ENCODE peak calls at places on chromosomes 11 and 22, in six cellular contexts. Q, A, C, X, J and P are unnamed samples.

GRCh38 chr22:37017356-37017755 is 1.9 kb downstream of the TST start:
- DNase-seq in X (no peak), A (no peak), C (no peak), J (no peak), Q (no peak), P (no peak)

GRCh38 chr11:33897761-33898403 is 6.0 kb upstream of the LMO2 start:
- DNase-seq in X (no peak), J (no peak), Q (no peak), A (no peak), C (no peak), P (no peak)

GRCh38 chr11:65395961-65396530 is 9.6 kb downstream of the FRMD8 start:
- DNase-seq in J (no peak), Q (no peak), A (no peak), C (no peak), X (no peak), P (no peak)

GRCh38 chr11:126695293-126695692 is 305.3 kb downstream of the KIRREL3 start:
- DNase-seq in X (no peak), A (no peak), Q (no peak), C (no peak), J (peak; percentile 47), P (no peak)

GRCh38 chr11:33701302-33701701 is 676 bp upstream of the C11orf91 start:
- DNase-seq in C (peak; percentile 65), A (no peak), J (no peak), X (peak; percentile 62), Q (no peak), P (no peak)

GRCh38 chr11:67262731-67263675 is 3.3 kb upstream of the GRK2 start:
- DNase-seq in Q (peak; percentile 40), J (peak; percentile 86), A (peak; percentile 91), X (peak; percentile 67), C (peak; percentile 92), P (peak; percentile 86)

GRCh38 chr22:19287076-19287724 is 4.3 kb downstream of the CLTCL1 start:
- DNase-seq in C (peak; percentile 54), X (peak; percentile 80), J (no peak), Q (no peak), A (peak; percentile 62), P (peak; percentile 93)

GRCh38 chr11:71843858-71844257 is 10.9 kb downstream of the DEFB108B start:
- DNase-seq in Q (no peak), X (no peak), J (no peak), A (peak; percentile 62), C (no peak), P (no peak)

GRCh38 chr11:9565822-9566560 is 7.5 kb upstream of the WEE1 start:
- DNase-seq in C (peak; percentile 99), Q (peak; percentile 70), J (peak; percentile 65), A (peak; percentile 85), X (peak; percentile 100), P (peak; percentile 90)

GRCh38 chr22:46347646-46348045 is 12.1 kb downstream of the TRMU start:
- DNase-seq in X (no peak), A (no peak), C (no peak), Q (no peak), J (no peak), P (no peak)

GRCh38 chr22:39661842-39662676 is 91.5 kb downstream of the CACNA1I start:
- DNase-seq in A (peak; percentile 97), J (no peak), C (no peak), X (no peak), Q (no peak), P (no peak)

GRCh38 chr11:64258356-64258755 is 7.0 kb downstream of the PLCB3 start:
- DNase-seq in J (no peak), X (no peak), C (no peak), A (no peak), Q (no peak), P (no peak)

GRCh38 chr11:116782728-116783127 is 5.1 kb downstream of the ZPR1 start:
- DNase-seq in Q (no peak), J (no peak), X (peak; percentile 48), C (peak; percentile 73), A (no peak), P (no peak)

GRCh38 chr11:67371549-67372231 is 1.7 kb downstream of the CLCF1 start:
- DNase-seq in C (peak; percentile 62), A (peak; percentile 77), Q (no peak), X (no peak), J (peak; percentile 62), P (peak; percentile 29)

GRCh38 chr11:58330861-58331260 is 28.0 kb downstream of the OR5B17 start:
- DNase-seq in Q (no peak), A (no peak), C (peak; percentile 42), J (no peak), X (peak; percentile 74), P (no peak)

GRCh38 chr22:41501209-41501608 is 32.3 kb downstream of the ACO2 start:
- DNase-seq in J (peak; percentile 46), A (peak; percentile 53), Q (no peak), X (no peak), C (no peak), P (no peak)

GRCh38 chr11:32448232-32448631 is 12.9 kb upstream of the WT1 start:
- DNase-seq in Q (no peak), A (peak; percentile 79), J (no peak), X (no peak), C (peak; percentile 74), P (no peak)

GRCh38 chr11:12556788-12557384 is 117.3 kb upstream of the TEAD1 start:
- DNase-seq in Q (peak; percentile 44), J (no peak), X (peak; percentile 96), A (peak; percentile 86), C (peak; percentile 63), P (peak; percentile 90)

GRCh38 chr11:12209096-12209495 is 98.7 kb downstream of the MICAL2 start:
- DNase-seq in A (no peak), Q (no peak), C (no peak), X (no peak), J (no peak), P (no peak)

GRCh38 chr11:15493066-15493465 is 378.3 kb downstream of the INSC start:
- DNase-seq in X (peak; percentile 46), A (peak; percentile 54), Q (no peak), C (no peak), J (no peak), P (no peak)

GRCh38 chr11:86639172-86639571 is 33.2 kb downstream of the ME3 start:
- DNase-seq in Q (no peak), X (no peak), J (no peak), A (no peak), C (peak; percentile 90), P (no peak)

GRCh38 chr22:20742764-20743163 is 31.1 kb upstream of the SERPIND1 start:
- DNase-seq in J (no peak), A (no peak), C (no peak), Q (no peak), X (no peak), P (no peak)

GRCh38 chr22:20777420-20778177 is 3.7 kb downstream of the SERPIND1 start:
- DNase-seq in Q (no peak), A (no peak), X (peak; percentile 87), J (peak; percentile 35), C (peak; percentile 94), P (no peak)

DNA sequence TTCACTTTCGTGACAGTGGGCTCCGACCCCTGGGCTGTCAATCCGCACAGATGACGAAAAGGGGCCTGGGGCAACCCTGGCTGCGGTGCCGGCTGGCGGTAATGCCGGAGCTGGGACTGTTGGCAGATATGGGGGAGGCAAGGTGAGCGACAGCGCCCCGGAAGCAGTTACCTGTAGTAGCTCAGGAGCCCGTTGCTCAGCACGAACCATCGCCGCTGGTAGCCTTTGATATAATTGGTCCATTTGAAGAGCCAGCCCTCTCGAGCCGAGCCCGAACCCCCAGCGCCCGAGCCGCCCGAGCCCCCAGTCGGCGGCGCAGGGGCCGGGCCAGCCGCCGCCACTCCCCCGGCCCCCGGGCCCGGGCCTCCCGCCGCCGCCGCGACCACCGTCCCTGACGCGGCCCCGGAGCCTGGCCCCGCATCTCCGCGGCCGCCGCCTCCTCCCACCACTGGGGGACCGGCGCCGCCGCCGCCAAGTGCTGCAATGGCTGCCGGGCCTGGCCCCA is 390 bp downstream of the OSBP start:
- DNase-seq in Q (no peak), A (peak; percentile 73), C (peak; percentile 57), J (peak; percentile 52), X (no peak), P (no peak)
- H3K4me3 ChIP-seq in Q (peak overlapping the region; percentile 95), A (peak overlapping the region; percentile 90), C (peak overlapping the region; percentile 95), J (peak overlapping the region; percentile 66), X (peak overlapping the region; percentile 99), P (peak overlapping the region; percentile 83)

DNA sequence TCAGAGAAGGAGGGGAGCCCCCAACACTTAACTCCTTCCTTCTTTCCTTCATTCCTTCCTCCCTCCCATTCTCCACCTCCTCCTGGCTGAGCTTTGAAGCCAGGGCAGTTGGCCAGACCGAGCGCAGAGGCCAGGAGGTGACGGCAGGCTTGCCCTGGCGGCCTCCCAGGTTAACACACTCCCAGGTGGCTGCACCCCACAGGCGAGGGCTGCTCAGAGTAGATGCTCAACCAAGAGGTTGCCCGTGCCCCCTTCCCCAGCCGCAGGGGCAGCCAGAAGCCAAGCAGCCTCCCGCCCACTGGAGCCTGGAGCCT is 6.3 kb upstream of the CDKN1C start:
- DNase-seq in A (no peak), C (no peak), Q (no peak), X (no peak), J (peak; percentile 76), P (peak; percentile 71)
- H3K27ac ChIP-seq in A (no peak overlapping the region), C (no peak overlapping the region), Q (no peak overlapping the region), X (no peak overlapping the region), J (peak overlapping the region; percentile 93), P (no peak overlapping the region)

GRCh38 chr22:29517215-29517908 is 36.2 kb downstream of the THOC5 start:
- DNase-seq in Q (no peak), J (no peak), A (no peak), C (no peak), X (no peak), P (no peak)
- H3K4me3 ChIP-seq in Q (no peak overlapping the region), J (no peak overlapping the region), A (no peak overlapping the region), C (no peak overlapping the region), X (no peak overlapping the region), P (no peak overlapping the region)

GRCh38 chr11:94528551-94528950 is 15.2 kb upstream of the FUT4 start:
- DNase-seq in A (no peak), J (no peak), C (peak; percentile 9), Q (no peak), X (no peak), P (no peak)

GRCh38 chr11:94524293-94524692 is 12.0 kb downstream of the C11orf97 start:
- DNase-seq in C (no peak), Q (no peak), A (no peak), J (no peak), X (no peak), P (no peak)

GRCh38 chr11:94525933-94526332 is 13.7 kb downstream of the C11orf97 start:
- DNase-seq in J (no peak), A (peak; percentile 14), C (peak; percentile 48), Q (peak; percentile 11), X (peak; percentile 65), P (peak; percentile 76)

GRCh38 chr11:94521684-94522083 is 9.4 kb downstream of the C11orf97 start:
- DNase-seq in X (no peak), C (peak; percentile 56), J (no peak), Q (no peak), A (peak; percentile 74), P (peak; percentile 7)

DNA sequence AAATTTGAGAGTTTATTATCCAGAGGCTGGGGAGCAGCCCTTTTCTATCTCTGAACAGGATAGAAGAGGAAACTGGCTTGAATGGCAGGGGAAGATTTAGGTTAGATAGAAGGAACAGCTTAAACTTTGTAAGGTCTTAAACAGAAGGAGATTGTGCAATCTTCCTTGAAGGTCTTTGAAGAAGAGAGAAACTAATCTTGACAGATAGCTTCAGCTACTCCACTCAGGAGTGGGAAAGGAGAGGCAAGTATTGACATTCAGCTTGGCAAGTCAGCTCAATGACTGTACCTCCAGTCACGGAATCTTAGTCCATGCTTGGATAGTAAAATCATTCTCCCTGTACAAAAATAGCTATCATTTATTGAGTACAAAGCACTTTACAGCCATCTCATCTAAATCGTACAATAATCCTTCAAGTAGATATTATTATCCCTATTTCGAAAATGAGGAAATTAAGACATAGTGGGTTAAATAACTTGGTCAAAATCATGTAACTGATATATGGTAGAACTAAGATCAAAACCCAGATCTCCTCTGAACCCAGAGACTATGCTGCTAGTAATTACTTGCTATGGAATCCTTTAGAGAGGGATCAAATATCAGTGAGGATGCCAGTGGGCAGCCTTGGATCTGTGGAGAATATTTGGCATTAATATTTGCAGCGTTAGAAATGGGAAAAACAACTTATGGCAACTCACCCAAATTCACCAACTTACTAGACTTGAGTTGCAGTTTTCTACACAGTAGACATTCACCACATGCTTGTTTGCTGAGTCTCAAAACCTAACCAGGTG is 14.6 kb downstream of the C11orf97 start:
- DNase-seq in Q (no peak), J (no peak), A (no peak), C (no peak), X (peak; percentile 13), P (no peak)
- H3K27ac ChIP-seq in Q (no peak overlapping the region), J (no peak overlapping the region), A (no peak overlapping the region), C (no peak overlapping the region), X (no peak overlapping the region), P (no peak overlapping the region)